ENCODE peak calls at places on chromosomes 3 and 15, in six cellular contexts. One of them, this sample, is unnamed.

GRCh38 chr3:46700772-46701171 is 420 bp upstream of the TMIE start:
- DNase-seq in right atrium auricular region: no peak
- DNase-seq in progenitor cell of endocrine pancreas: no peak
- DNase-seq in CD14-positive monocyte: no peak
- DNase-seq in neural crest cell: no peak
- DNase-seq in endothelial cell of umbilical vein: no peak
- DNase-seq in this sample: no peak

GRCh38 chr3:54756330-54756731 is 171.5 kb downstream of the LRTM1 start:
- DNase-seq in endothelial cell of umbilical vein: no peak
- DNase-seq in CD14-positive monocyte: no peak
- DNase-seq in progenitor cell of endocrine pancreas: no peak
- DNase-seq in neural crest cell: no peak
- DNase-seq in right atrium auricular region: no peak
- DNase-seq in this sample: no peak

GRCh38 chr15:82183121-82184031 is 79.2 kb downstream of the EFL1 start:
- DNase-seq in neural crest cell: no peak
- DNase-seq in right atrium auricular region: no peak
- DNase-seq in progenitor cell of endocrine pancreas: no peak
- DNase-seq in endothelial cell of umbilical vein: no peak
- DNase-seq in CD14-positive monocyte: no peak
- DNase-seq in this sample: no peak

GRCh38 chr3:195886181-195887141 is 21.9 kb downstream of the TNK2 start:
- DNase-seq in neural crest cell: no peak
- DNase-seq in endothelial cell of umbilical vein: peak
- DNase-seq in progenitor cell of endocrine pancreas: no peak
- DNase-seq in CD14-positive monocyte: no peak
- DNase-seq in right atrium auricular region: no peak
- DNase-seq in this sample: no peak

GRCh38 chr3:13895155-13896105 is 15.6 kb upstream of the WNT7A start:
- DNase-seq in right atrium auricular region: peak
- DNase-seq in endothelial cell of umbilical vein: peak
- DNase-seq in progenitor cell of endocrine pancreas: peak
- DNase-seq in CD14-positive monocyte: peak
- DNase-seq in neural crest cell: peak
- DNase-seq in this sample: peak

GRCh38 chr15:47715856-47716445 is 1.4 kb upstream of the SEMA6D start:
- DNase-seq in endothelial cell of umbilical vein: peak
- DNase-seq in neural crest cell: no peak
- DNase-seq in progenitor cell of endocrine pancreas: no peak
- DNase-seq in CD14-positive monocyte: no peak
- DNase-seq in right atrium auricular region: peak
- DNase-seq in this sample: no peak

GRCh38 chr3:108181172-108181571 is 41.1 kb downstream of the IFT57 start:
- DNase-seq in right atrium auricular region: no peak
- DNase-seq in CD14-positive monocyte: no peak
- DNase-seq in neural crest cell: no peak
- DNase-seq in endothelial cell of umbilical vein: no peak
- DNase-seq in progenitor cell of endocrine pancreas: no peak
- DNase-seq in this sample: no peak

GRCh38 chr3:159455741-159456181 is 532.9 kb upstream of the IL12A start:
- DNase-seq in CD14-positive monocyte: no peak
- DNase-seq in progenitor cell of endocrine pancreas: no peak
- DNase-seq in endothelial cell of umbilical vein: no peak
- DNase-seq in right atrium auricular region: no peak
- DNase-seq in neural crest cell: no peak
- DNase-seq in this sample: no peak

GRCh38 chr3:99714146-99714545 is 75.8 kb downstream of the COL8A1 start:
- DNase-seq in neural crest cell: no peak
- DNase-seq in endothelial cell of umbilical vein: peak
- DNase-seq in right atrium auricular region: no peak
- DNase-seq in progenitor cell of endocrine pancreas: no peak
- DNase-seq in CD14-positive monocyte: no peak
- DNase-seq in this sample: no peak

GRCh38 chr3:108951802-108952474 is 1.7 kb downstream of the GUCA1C start:
- DNase-seq in right atrium auricular region: no peak
- DNase-seq in progenitor cell of endocrine pancreas: no peak
- DNase-seq in neural crest cell: no peak
- DNase-seq in endothelial cell of umbilical vein: no peak
- DNase-seq in CD14-positive monocyte: no peak
- DNase-seq in this sample: no peak

GRCh38 chr3:75218577-75218976 is 445.6 kb upstream of the FRG2C start:
- DNase-seq in CD14-positive monocyte: no peak
- DNase-seq in endothelial cell of umbilical vein: no peak
- DNase-seq in right atrium auricular region: no peak
- DNase-seq in progenitor cell of endocrine pancreas: no peak
- DNase-seq in neural crest cell: no peak
- DNase-seq in this sample: no peak

GRCh38 chr15:42511010-42511396 is 15.6 kb downstream of the SNAP23 start:
- DNase-seq in right atrium auricular region: no peak
- DNase-seq in progenitor cell of endocrine pancreas: no peak
- DNase-seq in endothelial cell of umbilical vein: peak
- DNase-seq in CD14-positive monocyte: no peak
- DNase-seq in neural crest cell: no peak
- DNase-seq in this sample: no peak

GRCh38 chr3:126490619-126491018 is 14.9 kb upstream of the ZXDC start:
- DNase-seq in neural crest cell: no peak
- DNase-seq in CD14-positive monocyte: no peak
- DNase-seq in right atrium auricular region: no peak
- DNase-seq in progenitor cell of endocrine pancreas: no peak
- DNase-seq in endothelial cell of umbilical vein: no peak
- DNase-seq in this sample: no peak
- TF ChIP-seq CTCF in neural crest cell: no peak
- TF ChIP-seq CTCF in CD14-positive monocyte: no peak
- TF ChIP-seq CTCF in right atrium auricular region: no peak
- TF ChIP-seq CTCF in progenitor cell of endocrine pancreas: peak
- TF ChIP-seq CTCF in endothelial cell of umbilical vein: no peak
- TF ChIP-seq CTCF in this sample: no peak

GRCh38 chr15:84981711-84982300 is at the start of gene PDE8A:
- DNase-seq in progenitor cell of endocrine pancreas: peak
- DNase-seq in CD14-positive monocyte: peak
- DNase-seq in endothelial cell of umbilical vein: peak
- DNase-seq in neural crest cell: peak
- DNase-seq in right atrium auricular region: no peak
- DNase-seq in this sample: peak

GRCh38 chr15:84982301-84982920 is 755 bp downstream of the PDE8A start:
- DNase-seq in right atrium auricular region: peak
- DNase-seq in CD14-positive monocyte: peak
- DNase-seq in endothelial cell of umbilical vein: peak
- DNase-seq in neural crest cell: no peak
- DNase-seq in progenitor cell of endocrine pancreas: no peak
- DNase-seq in this sample: peak

GRCh38 chr15:84979651-84980050 is 2.0 kb upstream of the PDE8A start:
- DNase-seq in endothelial cell of umbilical vein: no peak
- DNase-seq in neural crest cell: no peak
- DNase-seq in progenitor cell of endocrine pancreas: no peak
- DNase-seq in CD14-positive monocyte: no peak
- DNase-seq in right atrium auricular region: no peak
- DNase-seq in this sample: no peak

GRCh38 chr15:84980196-84981053 is 1.2 kb upstream of the PDE8A start:
- DNase-seq in right atrium auricular region: peak
- DNase-seq in endothelial cell of umbilical vein: peak
- DNase-seq in progenitor cell of endocrine pancreas: peak
- DNase-seq in CD14-positive monocyte: peak
- DNase-seq in neural crest cell: peak
- DNase-seq in this sample: peak

DNA sequence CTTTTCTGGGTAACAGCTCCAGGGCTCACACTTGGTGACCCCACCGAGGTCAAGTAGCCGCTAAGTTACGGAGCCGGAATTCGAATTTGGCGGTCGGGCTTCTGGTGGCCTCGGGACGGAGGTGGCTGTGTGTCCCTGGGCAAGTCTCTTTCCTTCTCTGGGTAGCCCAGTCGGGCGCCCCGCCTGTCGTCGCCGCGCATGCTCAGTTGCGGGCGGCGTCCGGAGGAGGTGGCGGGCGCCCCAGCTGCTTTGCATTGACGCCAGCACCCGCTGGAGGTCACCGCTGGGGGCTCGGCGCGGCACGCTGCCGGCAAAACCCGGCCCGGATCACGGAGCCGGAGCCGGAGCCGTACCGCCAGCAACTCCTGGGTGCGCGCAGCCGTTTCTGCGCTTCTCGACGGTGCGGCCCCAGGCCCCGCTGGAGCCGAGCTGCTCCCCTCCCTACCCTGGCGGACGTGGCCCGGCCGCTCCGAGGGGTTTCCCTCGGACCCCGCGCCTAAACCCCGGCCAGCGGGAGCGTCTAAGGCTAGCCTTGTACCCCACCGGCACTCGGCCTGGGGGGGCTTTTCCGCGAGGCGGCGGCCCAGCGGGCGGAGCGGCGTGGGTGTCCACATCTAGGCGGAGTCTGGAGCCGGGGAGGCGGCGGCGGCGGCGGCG is 474 bp upstream of the PDE8A start:
- DNase-seq in progenitor cell of endocrine pancreas: peak
- DNase-seq in neural crest cell: peak
- DNase-seq in right atrium auricular region: peak
- DNase-seq in CD14-positive monocyte: peak
- DNase-seq in endothelial cell of umbilical vein: peak
- DNase-seq in this sample: peak
- TF ChIP-seq CTCF in progenitor cell of endocrine pancreas: peak
- TF ChIP-seq CTCF in neural crest cell: peak
- TF ChIP-seq CTCF in right atrium auricular region: no peak
- TF ChIP-seq CTCF in CD14-positive monocyte: no peak
- TF ChIP-seq CTCF in endothelial cell of umbilical vein: no peak
- TF ChIP-seq CTCF in this sample: no peak

DNA sequence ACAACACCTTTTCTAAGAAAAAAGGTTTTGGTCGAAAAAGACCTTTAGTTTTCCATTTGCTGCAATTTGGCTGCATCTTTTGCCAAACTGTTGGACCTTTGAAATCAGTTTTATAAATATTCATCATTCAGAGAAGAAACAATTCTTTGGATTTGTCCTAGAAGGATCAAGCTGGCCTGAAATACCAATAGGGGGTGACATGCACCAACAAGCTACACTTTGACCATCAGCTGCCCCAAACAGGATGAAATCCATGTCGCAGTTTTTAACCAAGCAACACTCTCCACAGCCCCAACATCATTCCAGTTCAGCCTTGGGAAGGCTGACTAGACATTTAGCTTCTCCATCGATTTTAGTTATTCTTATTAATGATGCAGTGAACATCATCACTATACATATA is 9.8 kb downstream of the RPL15 start:
- DNase-seq in right atrium auricular region: no peak
- DNase-seq in CD14-positive monocyte: no peak
- DNase-seq in neural crest cell: no peak
- DNase-seq in progenitor cell of endocrine pancreas: no peak
- DNase-seq in endothelial cell of umbilical vein: no peak
- DNase-seq in this sample: no peak
- TF ChIP-seq CTCF in right atrium auricular region: no peak
- TF ChIP-seq CTCF in CD14-positive monocyte: no peak
- TF ChIP-seq CTCF in neural crest cell: no peak
- TF ChIP-seq CTCF in progenitor cell of endocrine pancreas: no peak
- TF ChIP-seq CTCF in endothelial cell of umbilical vein: no peak
- TF ChIP-seq CTCF in this sample: no peak

GRCh38 chr3:5222283-5223005 is 34.9 kb downstream of the EDEM1 start:
- DNase-seq in CD14-positive monocyte: no peak
- DNase-seq in neural crest cell: no peak
- DNase-seq in endothelial cell of umbilical vein: no peak
- DNase-seq in progenitor cell of endocrine pancreas: no peak
- DNase-seq in right atrium auricular region: no peak
- DNase-seq in this sample: no peak
- TF ChIP-seq CTCF in CD14-positive monocyte: no peak
- TF ChIP-seq CTCF in neural crest cell: no peak
- TF ChIP-seq CTCF in endothelial cell of umbilical vein: no peak
- TF ChIP-seq CTCF in progenitor cell of endocrine pancreas: no peak
- TF ChIP-seq CTCF in right atrium auricular region: no peak
- TF ChIP-seq CTCF in this sample: no peak

DNA sequence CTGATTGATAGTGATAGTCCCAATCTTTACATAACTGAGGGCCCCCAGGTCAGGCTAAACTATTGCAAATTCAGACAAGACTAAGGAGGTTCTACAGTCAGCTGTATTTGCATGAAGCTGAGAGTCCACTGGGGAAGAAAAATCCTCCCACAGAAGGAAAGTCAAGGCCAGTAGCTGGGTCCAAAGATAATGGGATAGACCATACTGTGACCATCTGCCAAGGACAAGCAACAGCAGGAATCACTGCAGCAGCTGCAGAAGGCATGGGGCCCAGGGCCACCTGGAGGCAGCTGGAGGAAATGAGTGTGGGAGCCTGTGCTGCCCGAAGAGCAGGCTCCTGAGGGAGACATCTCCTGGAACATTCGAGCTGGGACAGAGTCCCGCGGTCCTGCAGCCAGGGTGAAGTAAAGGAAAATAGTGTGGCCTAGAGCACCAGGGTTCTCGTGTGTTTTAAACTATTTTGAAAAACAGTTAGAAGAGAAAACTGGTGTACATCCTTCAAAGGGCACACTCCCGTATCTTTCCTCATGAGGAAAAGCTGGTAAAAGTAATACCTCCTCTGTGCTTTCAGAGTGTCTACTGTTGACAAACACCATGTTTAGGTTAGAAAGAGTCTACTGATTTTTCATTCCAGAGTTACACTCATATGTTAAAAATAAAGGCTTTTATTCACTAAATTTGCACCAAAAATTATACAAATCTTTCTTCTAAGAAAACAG is 13.1 kb upstream of the TMEM212 start:
- DNase-seq in right atrium auricular region: peak
- DNase-seq in endothelial cell of umbilical vein: peak
- DNase-seq in CD14-positive monocyte: peak
- DNase-seq in progenitor cell of endocrine pancreas: peak
- DNase-seq in neural crest cell: peak
- DNase-seq in this sample: peak
- TF ChIP-seq CTCF in right atrium auricular region: peak
- TF ChIP-seq CTCF in endothelial cell of umbilical vein: peak
- TF ChIP-seq CTCF in CD14-positive monocyte: peak
- TF ChIP-seq CTCF in progenitor cell of endocrine pancreas: peak
- TF ChIP-seq CTCF in neural crest cell: peak
- TF ChIP-seq CTCF in this sample: peak

GRCh38 chr15:59360305-59360704 is 12.4 kb downstream of the MYO1E start:
- DNase-seq in neural crest cell: no peak
- DNase-seq in endothelial cell of umbilical vein: no peak
- DNase-seq in CD14-positive monocyte: no peak
- DNase-seq in progenitor cell of endocrine pancreas: no peak
- DNase-seq in right atrium auricular region: no peak
- DNase-seq in this sample: no peak
- TF ChIP-seq CTCF in neural crest cell: peak
- TF ChIP-seq CTCF in endothelial cell of umbilical vein: peak
- TF ChIP-seq CTCF in CD14-positive monocyte: peak
- TF ChIP-seq CTCF in progenitor cell of endocrine pancreas: peak
- TF ChIP-seq CTCF in right atrium auricular region: no peak
- TF ChIP-seq CTCF in this sample: no peak

DNA sequence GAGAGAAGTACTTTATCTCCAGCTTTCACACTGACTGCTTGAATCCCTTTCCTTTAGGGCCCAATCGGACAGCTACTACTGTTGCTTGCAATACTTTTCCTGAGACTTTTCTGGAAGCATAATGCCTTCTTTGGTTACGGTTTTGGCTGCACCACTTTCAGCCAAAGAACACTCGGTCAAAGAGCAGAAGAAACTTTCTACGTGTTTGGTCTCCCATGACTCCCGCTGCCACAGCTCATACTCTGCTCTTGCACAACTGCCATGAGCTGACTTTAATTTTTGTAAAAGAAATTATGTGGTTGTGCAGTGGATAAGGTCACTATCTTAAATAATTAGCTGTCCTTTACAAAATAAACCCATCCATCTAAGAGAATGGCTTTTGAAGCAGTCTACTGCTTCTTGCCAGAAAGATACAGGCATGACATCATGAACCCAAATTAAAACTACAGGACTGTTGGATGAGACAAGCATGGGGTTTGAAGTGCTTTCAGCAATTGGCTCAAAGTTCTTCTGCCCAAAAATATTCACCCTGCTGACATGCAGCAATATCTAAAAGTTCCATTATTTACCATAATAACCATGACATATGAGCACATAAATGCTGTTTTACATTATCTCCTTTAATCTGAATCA is 42.0 kb downstream of the PROS1 start:
- DNase-seq in neural crest cell: no peak
- DNase-seq in endothelial cell of umbilical vein: no peak
- DNase-seq in right atrium auricular region: no peak
- DNase-seq in progenitor cell of endocrine pancreas: no peak
- DNase-seq in CD14-positive monocyte: no peak
- DNase-seq in this sample: no peak
- TF ChIP-seq CTCF in neural crest cell: no peak
- TF ChIP-seq CTCF in endothelial cell of umbilical vein: no peak
- TF ChIP-seq CTCF in right atrium auricular region: no peak
- TF ChIP-seq CTCF in progenitor cell of endocrine pancreas: no peak
- TF ChIP-seq CTCF in CD14-positive monocyte: no peak
- TF ChIP-seq CTCF in this sample: no peak

This sample was measured in activated CD8-positive, alpha-beta T cell treated with anti-CD3 and anti-CD28 coated beads for 36 hours.